ENCODE peak calls at places on chromosomes 13 and 19, in seven cellular contexts. E is adrenal gland, N is thoracic aorta, X is cardiac fibroblast, B is AG10803, O is coronary artery, Q is ovary. H is an unnamed sample.

GRCh38 chr19:39924952-39925351 is 9.5 kb downstream of the FCGBP start:
- DNase-seq in E (no peak), N (no peak), X (no peak), B (no peak), O (no peak), Q (no peak), H (no peak)

GRCh38 chr19:30386551-30387143 is 14.5 kb downstream of the ZNF536 start:
- DNase-seq in E (no peak), N (no peak), X (no peak), B (no peak), O (no peak), Q (no peak), H (no peak)

GRCh38 chr13:24307211-24308067 is 1.9 kb upstream of the C1QTNF9 start:
- DNase-seq in E (no peak), N (no peak), X (no peak), B (no peak), O (peak; percentile 62), Q (no peak), H (no peak)

GRCh38 chr13:77388944-77389616 is 62.2 kb upstream of the MYCBP2 start:
- DNase-seq in E (no peak), N (no peak), X (no peak), B (no peak), O (no peak), Q (no peak), H (no peak)

GRCh38 chr19:57269515-57270250 is 10.6 kb upstream of the ZNF460 start:
- DNase-seq in E (no peak), N (no peak), X (peak; percentile 92), B (peak; percentile 84), O (no peak), Q (no peak), H (peak; percentile 89)

GRCh38 chr13:98951266-98951665 is 26.6 kb downstream of the DOCK9 start:
- DNase-seq in E (no peak), N (no peak), X (no peak), B (no peak), O (no peak), Q (no peak), H (no peak)

GRCh38 chr13:85379433-85379832 is 419.8 kb downstream of the SLITRK6 start:
- DNase-seq in E (no peak), N (no peak), X (no peak), B (no peak), O (no peak), Q (no peak), H (no peak)

GRCh38 chr13:27449936-27450828 is at the start of gene MTIF3:
- DNase-seq in E (peak; percentile 94), N (peak; percentile 78), X (peak; percentile 92), B (peak; percentile 82), O (peak; percentile 93), Q (peak; percentile 94), H (peak; percentile 83)

GRCh38 chr19:15476334-15476733 is 3.0 kb downstream of the PGLYRP2 start:
- DNase-seq in E (no peak), N (no peak), X (no peak), B (no peak), O (no peak), Q (no peak), H (no peak)

GRCh38 chr13:44764334-44764733 is 188.2 kb upstream of the TSC22D1 start:
- DNase-seq in E (peak; percentile 33), N (no peak), X (no peak), B (no peak), O (no peak), Q (no peak), H (no peak)

GRCh38 chr13:114104626-114105350 is 27.6 kb downstream of the RASA3 start:
- DNase-seq in E (peak; percentile 4), N (no peak), X (no peak), B (no peak), O (no peak), Q (no peak), H (no peak)

GRCh38 chr19:40421468-40421778 is 4.4 kb downstream of the SERTAD1 start:
- DNase-seq in E (no peak), N (no peak), X (no peak), B (no peak), O (no peak), Q (no peak), H (no peak)

GRCh38 chr19:815079-815774 is 6.5 kb downstream of the PLPPR3 start:
- DNase-seq in E (no peak), N (no peak), X (no peak), B (no peak), O (no peak), Q (no peak), H (no peak)

GRCh38 chr19:10915511-10916091 is 12.8 kb downstream of the YIPF2 start:
- DNase-seq in E (peak; percentile 80), N (no peak), X (peak; percentile 87), B (peak; percentile 97), O (no peak), Q (no peak), H (peak; percentile 96)

GRCh38 chr13:110511509-110512181 is 49.9 kb downstream of the RAB20 start:
- DNase-seq in E (no peak), N (no peak), X (no peak), B (no peak), O (no peak), Q (no peak), H (no peak)

GRCh38 chr13:64855506-64855905 is 2374.6 kb downstream of the PCDH9 start:
- DNase-seq in E (no peak), N (no peak), X (peak; percentile 20), B (peak; percentile 6), O (no peak), Q (no peak), H (peak; percentile 1)

GRCh38 chr19:14350302-14350701 is 30.9 kb upstream of the ADGRE5 start:
- DNase-seq in E (no peak), N (no peak), X (no peak), B (no peak), O (no peak), Q (no peak), H (no peak)

GRCh38 chr19:23799321-23799720 is 40.6 kb upstream of the ZNF681 start:
- DNase-seq in E (no peak), N (no peak), X (no peak), B (no peak), O (no peak), Q (no peak), H (no peak)

GRCh38 chr13:80341771-80342271 is 895 bp upstream of the SPRY2 start:
- DNase-seq in E (peak; percentile 55), N (no peak), X (peak; percentile 66), B (no peak), O (peak; percentile 81), Q (peak; percentile 25), H (peak; percentile 48)

GRCh38 chr19:38336638-38337359 is 1.2 kb downstream of the CATSPERG start:
- DNase-seq in E (peak; percentile 98), N (peak; percentile 90), X (peak; percentile 92), B (peak; percentile 85), O (peak; percentile 96), Q (peak; percentile 93), H (peak; percentile 82)

GRCh38 chr13:110246530-110246929 is 60.4 kb downstream of the COL4A1 start:
- DNase-seq in E (no peak), N (no peak), X (no peak), B (no peak), O (no peak), Q (no peak), H (peak; percentile 57)

GRCh38 chr13:68170961-68171360 is 940.8 kb upstream of the PCDH9 start:
- DNase-seq in E (no peak), N (no peak), X (no peak), B (no peak), O (no peak), Q (no peak), H (no peak)

GRCh38 chr19:49552749-49553148 is 24.9 kb downstream of the RCN3 start:
- DNase-seq in E (no peak), N (no peak), X (no peak), B (no peak), O (no peak), Q (no peak), H (no peak)

GRCh38 chr19:9961103-9961502 is 24.8 kb upstream of the OLFM2 start:
- DNase-seq in E (no peak), N (no peak), X (no peak), B (no peak), O (no peak), Q (no peak), H (no peak)

GRCh38 chr19:34189917-34190425 is 17.7 kb downstream of the LSM14A start:
- DNase-seq in E (no peak), N (no peak), X (no peak), B (no peak), O (no peak), Q (no peak), H (no peak)
- TF ChIP-seq CTCF in E (no peak), N (no peak), X (no peak), B (no peak), O (no peak), Q (no peak), H (no peak)

DNA sequence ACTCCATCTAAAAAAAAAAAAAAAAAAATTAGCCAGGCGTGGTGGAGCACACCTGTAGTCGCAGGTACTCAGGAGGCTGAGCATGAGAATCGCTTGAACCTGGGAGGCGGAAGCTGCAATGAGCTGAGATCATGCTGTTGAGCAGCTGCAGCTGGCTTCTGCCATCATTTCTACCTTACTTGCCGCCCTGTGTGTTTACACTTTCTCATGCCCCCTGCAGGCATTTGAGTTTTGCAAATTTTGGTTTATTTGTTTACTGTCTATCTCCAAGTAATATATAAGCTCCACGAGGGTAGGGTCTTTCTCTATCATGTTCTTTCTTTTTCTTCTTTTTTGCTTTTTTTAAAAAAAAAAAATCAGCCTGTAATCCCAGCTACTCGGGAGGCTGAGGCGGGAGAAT is 18.0 kb downstream of the CACNG6 start:
- DNase-seq in E (no peak), N (no peak), X (no peak), B (no peak), O (no peak), Q (no peak), H (no peak)
- H3K4me3 ChIP-seq in E (no peak overlapping the region), N (no peak overlapping the region), X (no peak overlapping the region), B (no peak overlapping the region), O (no peak overlapping the region), Q (no peak overlapping the region), H (no peak overlapping the region)

GRCh38 chr13:101007245-101007644 is 332.6 kb upstream of the TMTC4 start:
- DNase-seq in E (no peak), N (no peak), X (no peak), B (no peak), O (no peak), Q (no peak), H (no peak)

GRCh38 chr13:101018720-101019119 is 344.1 kb upstream of the TMTC4 start:
- DNase-seq in E (no peak), N (no peak), X (peak; percentile 54), B (peak; percentile 64), O (no peak), Q (no peak), H (peak; percentile 63)

GRCh38 chr13:101019126-101019525 is 344.5 kb upstream of the TMTC4 start:
- DNase-seq in E (no peak), N (no peak), X (peak; percentile 2), B (peak; percentile 8), O (no peak), Q (no peak), H (peak; percentile 24)

GRCh38 chr13:101013245-101013644 is 338.6 kb upstream of the TMTC4 start:
- DNase-seq in E (no peak), N (no peak), X (no peak), B (no peak), O (no peak), Q (no peak), H (no peak)
- TF ChIP-seq CTCF in E (no peak), N (no peak), X (no peak), B (no peak), O (no peak), Q (no peak), H (no peak)

GRCh38 chr13:41008349-41008980 is 10.7 kb downstream of the ELF1 start:
- DNase-seq in E (no peak), N (no peak), X (peak; percentile 89), B (peak; percentile 72), O (no peak), Q (no peak), H (peak; percentile 89)
- H3K4me3 ChIP-seq in E (no peak overlapping the region), N (no peak overlapping the region), X (no peak overlapping the region), B (no peak overlapping the region), O (no peak overlapping the region), Q (no peak overlapping the region), H (no peak overlapping the region)

H was measured in fibroblast of mammary gland.